ENCODE peak calls at places on chromosomes 3 and 15, in eight cellular contexts. One of them, this sample, is unnamed.

GRCh38 chr3:152047465-152047864 is 174.0 kb downstream of the SUCNR1 start:
- DNase-seq in effector memory CD8-positive, alpha-beta T cell: no peak
- DNase-seq in DMS153: no peak
- DNase-seq in ELR: peak
- DNase-seq in fibroblast of mammary gland: peak
- DNase-seq in CD4-positive, alpha-beta memory T cell: no peak
- DNase-seq in fibroblast of gingiva: peak
- DNase-seq in activated CD8-positive, alpha-beta memory T cell treated with anti-CD3 and anti-CD28 coated beads for 4 hours: no peak
- DNase-seq in this sample: peak

GRCh38 chr15:89178307-89178977 is 42.9 kb downstream of the RLBP1 start:
- DNase-seq in ELR: no peak
- DNase-seq in DMS153: no peak
- DNase-seq in fibroblast of mammary gland: no peak
- DNase-seq in CD4-positive, alpha-beta memory T cell: no peak
- DNase-seq in activated CD8-positive, alpha-beta memory T cell treated with anti-CD3 and anti-CD28 coated beads for 4 hours: no peak
- DNase-seq in fibroblast of gingiva: no peak
- DNase-seq in effector memory CD8-positive, alpha-beta T cell: no peak
- DNase-seq in this sample: no peak

GRCh38 chr3:171446801-171447578 is 13.2 kb downstream of the TNIK start:
- DNase-seq in DMS153: no peak
- DNase-seq in fibroblast of gingiva: no peak
- DNase-seq in activated CD8-positive, alpha-beta memory T cell treated with anti-CD3 and anti-CD28 coated beads for 4 hours: no peak
- DNase-seq in fibroblast of mammary gland: peak
- DNase-seq in CD4-positive, alpha-beta memory T cell: no peak
- DNase-seq in effector memory CD8-positive, alpha-beta T cell: no peak
- DNase-seq in ELR: peak
- DNase-seq in this sample: peak

GRCh38 chr3:16066975-16067374 is 107.5 kb upstream of the GALNT15 start:
- DNase-seq in fibroblast of gingiva: peak
- DNase-seq in activated CD8-positive, alpha-beta memory T cell treated with anti-CD3 and anti-CD28 coated beads for 4 hours: no peak
- DNase-seq in CD4-positive, alpha-beta memory T cell: no peak
- DNase-seq in DMS153: no peak
- DNase-seq in fibroblast of mammary gland: peak
- DNase-seq in ELR: peak
- DNase-seq in effector memory CD8-positive, alpha-beta T cell: no peak
- DNase-seq in this sample: peak

GRCh38 chr15:24848050-24848449 is 106.7 kb upstream of the SNRPN start:
- DNase-seq in fibroblast of gingiva: peak
- DNase-seq in activated CD8-positive, alpha-beta memory T cell treated with anti-CD3 and anti-CD28 coated beads for 4 hours: no peak
- DNase-seq in ELR: no peak
- DNase-seq in CD4-positive, alpha-beta memory T cell: no peak
- DNase-seq in DMS153: no peak
- DNase-seq in effector memory CD8-positive, alpha-beta T cell: no peak
- DNase-seq in fibroblast of mammary gland: peak
- DNase-seq in this sample: no peak

GRCh38 chr15:77285057-77285456 is 134.8 kb downstream of the PEAK1 start:
- DNase-seq in activated CD8-positive, alpha-beta memory T cell treated with anti-CD3 and anti-CD28 coated beads for 4 hours: no peak
- DNase-seq in effector memory CD8-positive, alpha-beta T cell: no peak
- DNase-seq in CD4-positive, alpha-beta memory T cell: no peak
- DNase-seq in DMS153: no peak
- DNase-seq in ELR: no peak
- DNase-seq in fibroblast of mammary gland: no peak
- DNase-seq in fibroblast of gingiva: no peak
- DNase-seq in this sample: no peak

GRCh38 chr3:127560051-127560787 is 30.3 kb downstream of the TPRA1 start:
- DNase-seq in DMS153: no peak
- DNase-seq in effector memory CD8-positive, alpha-beta T cell: no peak
- DNase-seq in fibroblast of gingiva: no peak
- DNase-seq in ELR: no peak
- DNase-seq in activated CD8-positive, alpha-beta memory T cell treated with anti-CD3 and anti-CD28 coated beads for 4 hours: no peak
- DNase-seq in CD4-positive, alpha-beta memory T cell: no peak
- DNase-seq in fibroblast of mammary gland: no peak
- DNase-seq in this sample: no peak

GRCh38 chr3:197942956-197943556 is 6.9 kb upstream of the RPL35A start:
- DNase-seq in DMS153: peak
- DNase-seq in CD4-positive, alpha-beta memory T cell: peak
- DNase-seq in fibroblast of gingiva: peak
- DNase-seq in ELR: peak
- DNase-seq in activated CD8-positive, alpha-beta memory T cell treated with anti-CD3 and anti-CD28 coated beads for 4 hours: no peak
- DNase-seq in fibroblast of mammary gland: peak
- DNase-seq in effector memory CD8-positive, alpha-beta T cell: peak
- DNase-seq in this sample: peak

GRCh38 chr3:98166396-98166795 is at the start of gene OR5H15:
- DNase-seq in ELR: no peak
- DNase-seq in DMS153: no peak
- DNase-seq in fibroblast of gingiva: no peak
- DNase-seq in fibroblast of mammary gland: no peak
- DNase-seq in activated CD8-positive, alpha-beta memory T cell treated with anti-CD3 and anti-CD28 coated beads for 4 hours: no peak
- DNase-seq in effector memory CD8-positive, alpha-beta T cell: no peak
- DNase-seq in CD4-positive, alpha-beta memory T cell: no peak
- DNase-seq in this sample: no peak

This sample was measured in HCEC 1CT.